ENCODE peak calls at places on chromosomes 12 and 14, in nine cellular contexts. Q is T-helper 2 cell treated with Interferon-gamma antibody and Interleukin-4, amounts not matched to agents 5 μg/mL and 100 μg/mL, for 36 hours; G is foreskin fibroblast; D is myocyte; F is NCI-H1092; R is midbrain; Y is globus pallidus; T is mammary epithelial cell; U is activated effector memory CD4-positive, alpha-beta T cell treated with anti-CD3 and anti-CD28 coated beads, Interleukin-2, amount 50 U/mL, for 16 hours. Z is an unnamed sample.
A peak's percentile ranks its signal among the peaks of the same experiment; 100 is the strongest.

GRCh38 chr12:45076417-45077031 is 25.6 kb upstream of the DBX2 start:
- DNase-seq in Q (no peak), G (no peak), D (no peak), F (no peak), R (no peak), Y (no peak), T (no peak), U (no peak), Z (no peak)

GRCh38 chr14:103134405-103134804 is 11.1 kb downstream of the TNFAIP2 start:
- DNase-seq in Q (no peak), G (no peak), D (no peak), F (no peak), R (no peak), Y (no peak), T (no peak), U (no peak), Z (no peak)

GRCh38 chr12:106976013-106976658 is 10.8 kb downstream of the MTERF2 start:
- DNase-seq in Q (no peak), G (peak; percentile 48), D (peak; percentile 68), F (no peak), R (no peak), Y (no peak), T (no peak), U (no peak), Z (peak; percentile 60)

GRCh38 chr12:80580254-80580653 is 127.2 kb upstream of the MYF6 start:
- DNase-seq in Q (no peak), G (peak; percentile 83), D (peak; percentile 88), F (no peak), R (no peak), Y (no peak), T (peak; percentile 80), U (no peak), Z (peak; percentile 92)

GRCh38 chr12:49537231-49537708 is 1.6 kb upstream of the KCNH3 start:
- DNase-seq in Q (no peak), G (no peak), D (no peak), F (no peak), R (no peak), Y (no peak), T (no peak), U (no peak), Z (no peak)

GRCh38 chr14:100025111-100025510 is 40.1 kb upstream of the EVL start:
- DNase-seq in Q (peak; percentile 10), G (no peak), D (peak; percentile 51), F (no peak), R (no peak), Y (no peak), T (peak; percentile 37), U (peak; percentile 63), Z (peak; percentile 68)

GRCh38 chr12:89070603-89071002 is 281.7 kb downstream of the DUSP6 start:
- DNase-seq in Q (no peak), G (no peak), D (no peak), F (no peak), R (no peak), Y (no peak), T (no peak), U (no peak), Z (no peak)

GRCh38 chr12:110338754-110339153 is 57.7 kb downstream of the ATP2A2 start:
- DNase-seq in Q (no peak), G (no peak), D (no peak), F (no peak), R (no peak), Y (no peak), T (no peak), U (peak; percentile 34), Z (no peak)

GRCh38 chr14:53064461-53064860 is 88.7 kb downstream of the DDHD1 start:
- DNase-seq in Q (no peak), G (no peak), D (no peak), F (no peak), R (no peak), Y (no peak), T (no peak), U (no peak), Z (no peak)

GRCh38 chr14:100158566-100159106 is 809 bp downstream of the DEGS2 start:
- DNase-seq in Q (no peak), G (no peak), D (no peak), F (no peak), R (no peak), Y (no peak), T (no peak), U (no peak), Z (no peak)

GRCh38 chr12:3592856-3593625 is 102.0 kb downstream of the PRMT8 start:
- DNase-seq in Q (no peak), G (no peak), D (no peak), F (no peak), R (no peak), Y (no peak), T (no peak), U (peak; percentile 33), Z (no peak)

GRCh38 chr12:129371268-129371667 is 518.0 kb downstream of the GLT1D1 start:
- DNase-seq in Q (no peak), G (no peak), D (no peak), F (no peak), R (no peak), Y (no peak), T (no peak), U (no peak), Z (no peak)

GRCh38 chr12:29041621-29042020 is 107.5 kb upstream of the FAR2 start:
- DNase-seq in Q (no peak), G (peak; percentile 80), D (peak; percentile 19), F (no peak), R (no peak), Y (no peak), T (peak; percentile 60), U (no peak), Z (peak; percentile 95)

GRCh38 chr12:46982629-46983392 is 96.6 kb upstream of the PCED1B start:
- DNase-seq in Q (no peak), G (no peak), D (no peak), F (no peak), R (no peak), Y (no peak), T (no peak), U (no peak), Z (no peak)

GRCh38 chr12:64053117-64053516 is 169.0 kb downstream of the KICS2 start:
- DNase-seq in Q (no peak), G (no peak), D (no peak), F (no peak), R (no peak), Y (no peak), T (no peak), U (no peak), Z (no peak)

GRCh38 chr14:87873741-87874140 is 119.2 kb downstream of the GALC start:
- DNase-seq in Q (no peak), G (no peak), D (no peak), F (no peak), R (no peak), Y (no peak), T (peak; percentile 26), U (no peak), Z (no peak)

GRCh38 chr14:52895000-52895399 is 55.9 kb downstream of the FERMT2 start:
- DNase-seq in Q (no peak), G (no peak), D (peak; percentile 40), F (no peak), R (no peak), Y (no peak), T (no peak), U (no peak), Z (peak; percentile 84)

GRCh38 chr12:47839214-47839613 is 19.5 kb upstream of the HDAC7 start:
- DNase-seq in Q (no peak), G (no peak), D (peak; percentile 56), F (no peak), R (no peak), Y (no peak), T (no peak), U (no peak), Z (no peak)

GRCh38 chr12:42990387-42990786 is 400.8 kb upstream of the PRICKLE1 start:
- DNase-seq in Q (no peak), G (no peak), D (no peak), F (no peak), R (no peak), Y (no peak), T (peak; percentile 18), U (no peak), Z (no peak)

GRCh38 chr14:24279301-24280186 is 8.1 kb upstream of the RABGGTA start:
- DNase-seq in Q (peak; percentile 31), G (no peak), D (peak; percentile 47), F (no peak), R (peak; percentile 78), Y (peak; percentile 81), T (peak; percentile 77), U (peak; percentile 80), Z (no peak)

GRCh38 chr14:70052990-70053389 is 135.8 kb downstream of the SLC8A3 start:
- DNase-seq in Q (no peak), G (peak; percentile 15), D (peak; percentile 67), F (no peak), R (no peak), Y (no peak), T (peak; percentile 22), U (no peak), Z (peak; percentile 20)

GRCh38 chr14:61968207-61968606 is 206.0 kb downstream of the SNAPC1 start:
- DNase-seq in Q (no peak), G (no peak), D (no peak), F (no peak), R (no peak), Y (no peak), T (no peak), U (no peak), Z (no peak)

GRCh38 chr12:104372048-104372720 is 68.6 kb downstream of the EID3 start:
- DNase-seq in Q (peak; percentile 42), G (no peak), D (no peak), F (no peak), R (no peak), Y (no peak), T (no peak), U (no peak), Z (no peak)

GRCh38 chr12:125220404-125221273 is 155.4 kb downstream of the AACS start:
- DNase-seq in Q (no peak), G (no peak), D (no peak), F (peak; percentile 8), R (no peak), Y (no peak), T (peak; percentile 2), U (no peak), Z (no peak)

GRCh38 chr14:94769413-94770250 is at the start of gene GSC:
- DNase-seq in Q (no peak), G (peak; percentile 14), D (no peak), F (peak; percentile 19), R (no peak), Y (no peak), T (peak; percentile 37), U (no peak), Z (peak; percentile 2)

GRCh38 chr12:71014180-71014785 is 93.7 kb upstream of the PTPRR start:
- DNase-seq in Q (no peak), G (peak; percentile 29), D (peak; percentile 63), F (no peak), R (peak; percentile 22), Y (peak; percentile 5), T (peak; percentile 32), U (no peak), Z (no peak)

GRCh38 chr12:70733385-70733784 is 96.2 kb upstream of the PTPRB start:
- DNase-seq in Q (no peak), G (peak; percentile 64), D (peak; percentile 81), F (peak; percentile 64), R (peak; percentile 80), Y (peak; percentile 81), T (peak; percentile 60), U (no peak), Z (peak; percentile 63)

Z was measured in amniotic epithelial cell.